ENCODE peak calls at places on chromosomes 3 and 15, in six cellular contexts. One of them, this sample, is unnamed.

GRCh38 chr15:55869660-55870059 is 123.8 kb downstream of the NEDD4 start:
- DNase-seq in CD4-positive, alpha-beta T cell: no peak
- DNase-seq in upper lobe of right lung: no peak
- DNase-seq in HFFc6: no peak
- DNase-seq in fibroblast of lung: no peak
- DNase-seq in neural progenitor cell: no peak
- DNase-seq in this sample: no peak

GRCh38 chr3:155639462-155640055 is 105.3 kb downstream of the PLCH1 start:
- DNase-seq in fibroblast of lung: no peak
- DNase-seq in neural progenitor cell: no peak
- DNase-seq in CD4-positive, alpha-beta T cell: no peak
- DNase-seq in HFFc6: no peak
- DNase-seq in upper lobe of right lung: no peak
- DNase-seq in this sample: no peak

GRCh38 chr3:196159952-196160804 is 51.0 kb downstream of the ZDHHC19 start:
- DNase-seq in upper lobe of right lung: peak; percentile 81
- DNase-seq in fibroblast of lung: peak; percentile 91
- DNase-seq in neural progenitor cell: no peak
- DNase-seq in CD4-positive, alpha-beta T cell: no peak
- DNase-seq in HFFc6: peak; percentile 62
- DNase-seq in this sample: peak; percentile 88

GRCh38 chr3:121722346-121722745 is 27.2 kb downstream of the GOLGB1 start:
- DNase-seq in upper lobe of right lung: no peak
- DNase-seq in fibroblast of lung: peak; percentile 32
- DNase-seq in HFFc6: no peak
- DNase-seq in neural progenitor cell: no peak
- DNase-seq in CD4-positive, alpha-beta T cell: no peak
- DNase-seq in this sample: no peak

GRCh38 chr15:74781673-74782595 is at the start of gene CSK:
- DNase-seq in fibroblast of lung: peak; percentile 47
- DNase-seq in HFFc6: peak; percentile 45
- DNase-seq in CD4-positive, alpha-beta T cell: peak; percentile 66
- DNase-seq in upper lobe of right lung: peak; percentile 89
- DNase-seq in neural progenitor cell: peak; percentile 90
- DNase-seq in this sample: peak; percentile 87

GRCh38 chr3:124107491-124107890 is 115.6 kb upstream of the ROPN1 start:
- DNase-seq in upper lobe of right lung: no peak
- DNase-seq in HFFc6: no peak
- DNase-seq in CD4-positive, alpha-beta T cell: no peak
- DNase-seq in neural progenitor cell: no peak
- DNase-seq in fibroblast of lung: peak; percentile 68
- DNase-seq in this sample: no peak

GRCh38 chr3:72625616-72626337 is 222.5 kb downstream of the SHQ1 start:
- DNase-seq in fibroblast of lung: peak; percentile 30
- DNase-seq in upper lobe of right lung: no peak
- DNase-seq in HFFc6: peak; percentile 41
- DNase-seq in CD4-positive, alpha-beta T cell: no peak
- DNase-seq in neural progenitor cell: no peak
- DNase-seq in this sample: no peak

GRCh38 chr3:142444343-142444742 is 3.5 kb downstream of the XRN1 start:
- DNase-seq in CD4-positive, alpha-beta T cell: no peak
- DNase-seq in HFFc6: no peak
- DNase-seq in upper lobe of right lung: no peak
- DNase-seq in neural progenitor cell: no peak
- DNase-seq in fibroblast of lung: no peak
- DNase-seq in this sample: no peak

GRCh38 chr3:23952646-23953045 is 7.6 kb downstream of the NR1D2 start:
- DNase-seq in HFFc6: no peak
- DNase-seq in fibroblast of lung: no peak
- DNase-seq in neural progenitor cell: no peak
- DNase-seq in upper lobe of right lung: no peak
- DNase-seq in CD4-positive, alpha-beta T cell: no peak
- DNase-seq in this sample: no peak

GRCh38 chr15:50798684-50799083 is 33.2 kb upstream of the SPPL2A start:
- DNase-seq in HFFc6: no peak
- DNase-seq in fibroblast of lung: peak; percentile 12
- DNase-seq in neural progenitor cell: no peak
- DNase-seq in upper lobe of right lung: no peak
- DNase-seq in CD4-positive, alpha-beta T cell: no peak
- DNase-seq in this sample: no peak

GRCh38 chr3:4852780-4853748 is 126.2 kb upstream of the BHLHE40 start:
- DNase-seq in CD4-positive, alpha-beta T cell: no peak
- DNase-seq in neural progenitor cell: no peak
- DNase-seq in upper lobe of right lung: no peak
- DNase-seq in HFFc6: peak; percentile 4
- DNase-seq in fibroblast of lung: peak; percentile 92
- DNase-seq in this sample: no peak

GRCh38 chr3:184523825-184524615 is 37.6 kb upstream of the EPHB3 start:
- DNase-seq in neural progenitor cell: peak; percentile 24
- DNase-seq in HFFc6: peak; percentile 42
- DNase-seq in fibroblast of lung: peak; percentile 73
- DNase-seq in upper lobe of right lung: no peak
- DNase-seq in CD4-positive, alpha-beta T cell: no peak
- DNase-seq in this sample: no peak

GRCh38 chr3:197510642-197511018 is 45.1 kb downstream of the BDH1 start:
- DNase-seq in HFFc6: no peak
- DNase-seq in CD4-positive, alpha-beta T cell: no peak
- DNase-seq in neural progenitor cell: no peak
- DNase-seq in fibroblast of lung: no peak
- DNase-seq in upper lobe of right lung: no peak
- DNase-seq in this sample: no peak

GRCh38 chr3:106819445-106819844 is 557.8 kb upstream of the CCDC54 start:
- DNase-seq in upper lobe of right lung: no peak
- DNase-seq in HFFc6: no peak
- DNase-seq in CD4-positive, alpha-beta T cell: no peak
- DNase-seq in fibroblast of lung: no peak
- DNase-seq in neural progenitor cell: no peak
- DNase-seq in this sample: no peak

GRCh38 chr3:149717391-149718056 is 34.8 kb downstream of the COMMD2 start:
- DNase-seq in upper lobe of right lung: no peak
- DNase-seq in fibroblast of lung: peak; percentile 67
- DNase-seq in neural progenitor cell: peak; percentile 77
- DNase-seq in HFFc6: peak; percentile 72
- DNase-seq in CD4-positive, alpha-beta T cell: no peak
- DNase-seq in this sample: peak; percentile 40

GRCh38 chr15:25481208-25481862 is 42.5 kb upstream of the UBE3A start:
- DNase-seq in upper lobe of right lung: no peak
- DNase-seq in fibroblast of lung: peak; percentile 28
- DNase-seq in CD4-positive, alpha-beta T cell: no peak
- DNase-seq in HFFc6: no peak
- DNase-seq in neural progenitor cell: peak; percentile 85
- DNase-seq in this sample: no peak

GRCh38 chr3:180934638-180935037 is 22.2 kb downstream of the FXR1 start:
- DNase-seq in neural progenitor cell: no peak
- DNase-seq in CD4-positive, alpha-beta T cell: no peak
- DNase-seq in HFFc6: no peak
- DNase-seq in upper lobe of right lung: no peak
- DNase-seq in fibroblast of lung: peak; percentile 11
- DNase-seq in this sample: no peak

GRCh38 chr15:99100245-99101173 is 4.4 kb upstream of the SYNM start:
- DNase-seq in CD4-positive, alpha-beta T cell: no peak
- DNase-seq in neural progenitor cell: peak; percentile 90
- DNase-seq in upper lobe of right lung: peak; percentile 89
- DNase-seq in HFFc6: peak; percentile 49
- DNase-seq in fibroblast of lung: peak; percentile 63
- DNase-seq in this sample: peak; percentile 69

GRCh38 chr3:132486086-132486485 is 68.8 kb downstream of the DNAJC13 start:
- DNase-seq in CD4-positive, alpha-beta T cell: no peak
- DNase-seq in HFFc6: no peak
- DNase-seq in neural progenitor cell: no peak
- DNase-seq in fibroblast of lung: no peak
- DNase-seq in upper lobe of right lung: no peak
- DNase-seq in this sample: no peak

GRCh38 chr15:80455668-80456442 is 51.7 kb downstream of the ARNT2 start:
- DNase-seq in upper lobe of right lung: no peak
- DNase-seq in fibroblast of lung: peak; percentile 94
- DNase-seq in neural progenitor cell: peak; percentile 78
- DNase-seq in HFFc6: peak; percentile 93
- DNase-seq in CD4-positive, alpha-beta T cell: peak; percentile 30
- DNase-seq in this sample: peak; percentile 72

GRCh38 chr3:150252462-150252861 is 155.6 kb upstream of the TSC22D2 start:
- DNase-seq in fibroblast of lung: peak; percentile 35
- DNase-seq in CD4-positive, alpha-beta T cell: no peak
- DNase-seq in upper lobe of right lung: no peak
- DNase-seq in neural progenitor cell: no peak
- DNase-seq in HFFc6: peak; percentile 41
- DNase-seq in this sample: no peak

GRCh38 chr3:170632780-170633179 is 46.9 kb upstream of the SLC7A14 start:
- DNase-seq in upper lobe of right lung: no peak
- DNase-seq in neural progenitor cell: no peak
- DNase-seq in fibroblast of lung: peak; percentile 54
- DNase-seq in HFFc6: no peak
- DNase-seq in CD4-positive, alpha-beta T cell: no peak
- DNase-seq in this sample: peak; percentile 73

GRCh38 chr3:47365213-47366153 is 15.3 kb upstream of the PTPN23 start:
- DNase-seq in HFFc6: peak; percentile 52
- DNase-seq in neural progenitor cell: no peak
- DNase-seq in fibroblast of lung: peak; percentile 78
- DNase-seq in CD4-positive, alpha-beta T cell: no peak
- DNase-seq in upper lobe of right lung: no peak
- DNase-seq in this sample: no peak

GRCh38 chr3:188092648-188093047 is 61.3 kb upstream of the LPP start:
- DNase-seq in upper lobe of right lung: no peak
- DNase-seq in CD4-positive, alpha-beta T cell: no peak
- DNase-seq in fibroblast of lung: no peak
- DNase-seq in neural progenitor cell: no peak
- DNase-seq in HFFc6: no peak
- DNase-seq in this sample: no peak
- TF ChIP-seq CTCF in upper lobe of right lung: no peak
- TF ChIP-seq CTCF in CD4-positive, alpha-beta T cell: no peak
- TF ChIP-seq CTCF in fibroblast of lung: no peak
- TF ChIP-seq CTCF in neural progenitor cell: no peak
- TF ChIP-seq CTCF in HFFc6: no peak
- TF ChIP-seq CTCF in this sample: no peak

DNA sequence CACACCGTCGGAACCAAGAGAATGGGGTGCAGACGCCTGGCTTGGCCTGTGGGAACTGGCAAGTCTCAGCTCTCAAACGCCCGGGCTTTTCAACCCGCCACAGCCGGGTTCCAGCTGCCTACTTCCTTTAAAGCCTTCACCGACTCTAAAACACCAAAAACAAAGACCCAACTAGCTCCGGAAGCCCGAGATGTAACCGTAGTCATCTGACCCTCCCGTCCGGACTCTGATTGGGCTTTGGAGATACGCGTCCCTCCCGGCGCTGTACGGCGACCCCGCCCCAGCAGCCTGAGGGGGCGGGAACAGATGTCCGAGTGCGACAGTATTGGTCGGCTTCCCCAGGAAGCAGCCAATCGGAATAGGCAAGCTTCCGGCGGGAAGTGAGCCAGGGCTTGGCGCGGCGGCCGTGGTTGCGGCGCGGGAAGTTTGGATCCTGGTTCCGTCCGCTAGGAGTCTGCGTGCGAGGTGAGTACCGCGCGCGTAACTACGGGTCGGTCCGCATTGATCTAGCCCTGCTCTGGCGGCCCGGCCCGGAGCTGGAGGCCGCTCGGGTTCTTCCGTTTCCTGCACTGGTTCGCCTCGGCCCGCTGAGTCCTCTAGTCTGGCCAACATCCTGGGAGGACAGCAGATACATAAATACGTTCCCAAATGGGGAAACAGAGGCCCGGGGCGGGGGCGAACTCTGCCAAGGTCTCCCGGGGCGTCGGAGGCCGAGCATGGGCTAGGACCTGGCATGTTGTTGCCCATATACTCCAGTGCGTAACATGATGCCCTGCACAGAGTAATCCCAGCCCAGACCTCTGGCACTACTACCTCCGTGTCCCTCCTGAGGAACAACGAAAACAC is at the start of gene BLM:
- DNase-seq in CD4-positive, alpha-beta T cell: peak; percentile 91
- DNase-seq in upper lobe of right lung: peak; percentile 97
- DNase-seq in fibroblast of lung: peak; percentile 97
- DNase-seq in HFFc6: peak; percentile 95
- DNase-seq in neural progenitor cell: peak; percentile 98
- DNase-seq in this sample: peak; percentile 99
- TF ChIP-seq CTCF in CD4-positive, alpha-beta T cell: peak; percentile 27
- TF ChIP-seq CTCF in upper lobe of right lung: peak; percentile 45
- TF ChIP-seq CTCF in fibroblast of lung: peak; percentile 27
- TF ChIP-seq CTCF in HFFc6: peak; percentile 68
- TF ChIP-seq CTCF in neural progenitor cell: peak; percentile 46
- TF ChIP-seq CTCF in this sample: no peak

DNA sequence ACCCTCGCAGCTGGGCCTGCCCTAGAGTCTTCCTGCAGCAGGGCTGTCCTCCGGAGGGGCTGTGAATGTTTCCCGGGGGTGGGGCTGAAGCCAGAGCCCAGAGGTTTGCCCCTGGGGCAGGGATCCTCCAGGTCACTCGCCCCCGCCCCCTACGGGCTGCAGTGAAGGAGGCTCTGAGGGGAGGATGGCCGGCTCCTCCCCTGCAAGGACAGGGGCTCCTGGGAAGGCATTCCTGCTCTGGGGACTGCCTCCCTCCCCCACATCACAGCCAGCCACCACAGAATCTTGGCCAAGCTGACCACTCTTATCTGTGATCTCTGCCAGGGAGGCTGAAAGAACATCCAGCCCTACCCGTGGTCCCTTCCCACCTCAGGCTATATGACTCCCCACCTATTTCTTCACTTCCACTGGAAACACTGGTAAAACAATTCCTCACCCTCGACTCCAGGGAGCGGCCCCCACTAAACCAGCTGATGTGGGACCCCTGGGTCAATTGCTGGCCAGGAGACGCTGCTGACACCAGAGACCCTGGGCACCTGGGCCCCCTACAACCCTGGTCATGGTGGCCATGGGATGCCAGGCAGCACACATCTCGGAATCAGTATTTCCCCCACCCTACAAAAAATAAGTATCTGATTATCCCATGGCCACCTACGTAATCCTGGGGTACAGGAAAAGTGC is 66.0 kb downstream of the HMCES start:
- DNase-seq in CD4-positive, alpha-beta T cell: no peak
- DNase-seq in fibroblast of lung: no peak
- DNase-seq in upper lobe of right lung: no peak
- DNase-seq in HFFc6: no peak
- DNase-seq in neural progenitor cell: peak; percentile 69
- DNase-seq in this sample: no peak
- TF ChIP-seq CTCF in CD4-positive, alpha-beta T cell: no peak
- TF ChIP-seq CTCF in fibroblast of lung: no peak
- TF ChIP-seq CTCF in upper lobe of right lung: no peak
- TF ChIP-seq CTCF in HFFc6: no peak
- TF ChIP-seq CTCF in neural progenitor cell: no peak
- TF ChIP-seq CTCF in this sample: no peak

DNA sequence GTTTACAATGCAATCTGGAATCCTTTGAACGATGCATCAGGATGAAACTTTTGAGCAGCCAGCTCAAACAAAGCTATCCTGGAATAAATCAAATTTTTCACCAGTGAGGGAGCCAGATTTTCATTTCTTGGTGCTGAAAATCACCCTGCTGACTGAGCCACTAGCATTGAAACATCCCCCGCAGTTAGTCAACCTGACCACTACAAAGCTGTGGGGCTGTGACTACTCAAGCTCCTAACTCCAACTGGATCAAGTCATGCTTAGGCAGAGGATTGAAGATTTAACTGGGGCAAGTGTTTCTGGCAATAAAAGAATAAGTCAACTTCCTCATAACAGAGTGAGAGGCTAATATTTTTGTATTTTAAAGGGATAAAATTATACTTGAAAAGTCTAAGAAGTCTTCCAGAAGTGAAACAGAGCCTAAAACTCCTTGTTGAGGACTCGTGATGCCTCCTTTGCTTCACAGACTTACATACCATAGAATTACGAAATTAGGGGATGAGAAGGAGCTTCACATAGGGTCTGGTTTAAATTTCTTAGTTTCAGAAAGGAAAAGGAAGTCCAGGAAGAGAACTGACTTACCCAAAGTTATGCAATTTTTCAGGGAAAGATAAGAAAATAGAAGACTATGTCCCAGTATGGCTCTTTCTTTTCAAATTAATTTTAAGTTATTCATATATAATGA is 177.8 kb downstream of the SERPINI1 start:
- DNase-seq in fibroblast of lung: peak; percentile 43
- DNase-seq in CD4-positive, alpha-beta T cell: no peak
- DNase-seq in HFFc6: no peak
- DNase-seq in neural progenitor cell: peak; percentile 48
- DNase-seq in upper lobe of right lung: no peak
- DNase-seq in this sample: no peak
- TF ChIP-seq CTCF in fibroblast of lung: peak; percentile 9
- TF ChIP-seq CTCF in CD4-positive, alpha-beta T cell: no peak
- TF ChIP-seq CTCF in HFFc6: no peak
- TF ChIP-seq CTCF in neural progenitor cell: peak; percentile 32
- TF ChIP-seq CTCF in upper lobe of right lung: peak; percentile 11
- TF ChIP-seq CTCF in this sample: no peak

This sample was measured in GM10248.